ENCODE peak calls at places on chromosomes 1 and 21, in seven cellular contexts. One of them, this sample, is unnamed. For H3K27me3, the result is how much of the 10 kb centered on the place peaks cover.

GRCh38 chr1:153685578-153686340 is 7.3 kb downstream of the NPR1 start:
- DNase-seq in H1: no peak
- DNase-seq in neuronal stem cell: no peak
- DNase-seq in IMR-90: no peak
- DNase-seq in mesenchymal stem cell: no peak
- DNase-seq in H9: no peak
- DNase-seq in trophoblast cell: no peak
- DNase-seq in this sample: no peak

GRCh38 chr1:157994704-157995540 is 1.5 kb downstream of the KIRREL1 start:
- DNase-seq in H1: no peak
- DNase-seq in neuronal stem cell: no peak
- DNase-seq in IMR-90: peak
- DNase-seq in mesenchymal stem cell: peak
- DNase-seq in H9: no peak
- DNase-seq in trophoblast cell: no peak
- DNase-seq in this sample: no peak

GRCh38 chr1:214801191-214801590 is 198.2 kb downstream of the CENPF start:
- DNase-seq in H1: no peak
- DNase-seq in neuronal stem cell: no peak
- DNase-seq in IMR-90: peak
- DNase-seq in mesenchymal stem cell: no peak
- DNase-seq in H9: no peak
- DNase-seq in trophoblast cell: no peak
- DNase-seq in this sample: no peak

GRCh38 chr1:183230403-183230802 is 44.3 kb downstream of the LAMC2 start:
- DNase-seq in H1: no peak
- DNase-seq in neuronal stem cell: no peak
- DNase-seq in IMR-90: peak
- DNase-seq in mesenchymal stem cell: no peak
- DNase-seq in H9: no peak
- DNase-seq in trophoblast cell: peak
- DNase-seq in this sample: no peak

GRCh38 chr1:54160351-54160750 is 7.6 kb upstream of the CDCP2 start:
- DNase-seq in H1: no peak
- DNase-seq in neuronal stem cell: no peak
- DNase-seq in IMR-90: no peak
- DNase-seq in mesenchymal stem cell: peak
- DNase-seq in H9: peak
- DNase-seq in trophoblast cell: peak
- DNase-seq in this sample: peak

GRCh38 chr1:2822621-2823145 is 21.2 kb upstream of the TTC34 start:
- DNase-seq in H1: no peak
- DNase-seq in neuronal stem cell: no peak
- DNase-seq in IMR-90: no peak
- DNase-seq in mesenchymal stem cell: no peak
- DNase-seq in H9: no peak
- DNase-seq in trophoblast cell: no peak
- DNase-seq in this sample: no peak

GRCh38 chr1:184686540-184686939 is 68.1 kb downstream of the EDEM3 start:
- DNase-seq in H1: no peak
- DNase-seq in neuronal stem cell: no peak
- DNase-seq in IMR-90: peak
- DNase-seq in mesenchymal stem cell: peak
- DNase-seq in H9: no peak
- DNase-seq in trophoblast cell: no peak
- DNase-seq in this sample: no peak

GRCh38 chr1:167584581-167584980 is 31.0 kb upstream of the CREG1 start:
- DNase-seq in H1: no peak
- DNase-seq in neuronal stem cell: no peak
- DNase-seq in IMR-90: no peak
- DNase-seq in mesenchymal stem cell: no peak
- DNase-seq in H9: no peak
- DNase-seq in trophoblast cell: no peak
- DNase-seq in this sample: no peak

GRCh38 chr1:201153474-201154388 is 543 bp downstream of the TMEM9 start:
- DNase-seq in H1: no peak
- DNase-seq in neuronal stem cell: no peak
- DNase-seq in IMR-90: peak
- DNase-seq in mesenchymal stem cell: no peak
- DNase-seq in H9: no peak
- DNase-seq in trophoblast cell: peak
- DNase-seq in this sample: peak

GRCh38 chr1:240414237-240414636 is 197.7 kb downstream of the GREM2 start:
- DNase-seq in H1: no peak
- DNase-seq in neuronal stem cell: no peak
- DNase-seq in IMR-90: peak
- DNase-seq in mesenchymal stem cell: peak
- DNase-seq in H9: no peak
- DNase-seq in trophoblast cell: peak
- DNase-seq in this sample: no peak

GRCh38 chr1:157156058-157156541 is 17.9 kb upstream of the ETV3 start:
- DNase-seq in H1: peak
- DNase-seq in neuronal stem cell: peak
- DNase-seq in IMR-90: peak
- DNase-seq in mesenchymal stem cell: peak
- DNase-seq in H9: peak
- DNase-seq in trophoblast cell: peak
- DNase-seq in this sample: peak

GRCh38 chr1:214569357-214570004 is 18.1 kb upstream of the PTPN14 start:
- DNase-seq in H1: no peak
- DNase-seq in neuronal stem cell: no peak
- DNase-seq in IMR-90: peak
- DNase-seq in mesenchymal stem cell: peak
- DNase-seq in H9: no peak
- DNase-seq in trophoblast cell: no peak
- DNase-seq in this sample: no peak

GRCh38 chr1:179939941-179940340 is 14.7 kb upstream of the CEP350 start:
- DNase-seq in H1: no peak
- DNase-seq in neuronal stem cell: no peak
- DNase-seq in IMR-90: peak
- DNase-seq in mesenchymal stem cell: no peak
- DNase-seq in H9: no peak
- DNase-seq in trophoblast cell: no peak
- DNase-seq in this sample: no peak

GRCh38 chr1:7644906-7645750 is 126.0 kb upstream of the VAMP3 start:
- DNase-seq in H1: no peak
- DNase-seq in neuronal stem cell: no peak
- DNase-seq in IMR-90: peak
- DNase-seq in mesenchymal stem cell: no peak
- DNase-seq in H9: no peak
- DNase-seq in trophoblast cell: no peak
- DNase-seq in this sample: no peak
- H3K27me3 ChIP-seq in H1: under half
- H3K27me3 ChIP-seq in neuronal stem cell: under half
- H3K27me3 ChIP-seq in IMR-90: under half
- H3K27me3 ChIP-seq in mesenchymal stem cell: half or more
- H3K27me3 ChIP-seq in H9: under half
- H3K27me3 ChIP-seq in trophoblast cell: under half
- H3K27me3 ChIP-seq in this sample: under half

GRCh38 chr1:43277116-43277876 is 7.5 kb downstream of the TMEM125 start:
- DNase-seq in H1: no peak
- DNase-seq in neuronal stem cell: no peak
- DNase-seq in IMR-90: no peak
- DNase-seq in mesenchymal stem cell: no peak
- DNase-seq in H9: peak
- DNase-seq in trophoblast cell: no peak
- DNase-seq in this sample: no peak
- H3K4ac ChIP-seq in H1: no peak
- H3K4ac ChIP-seq in neuronal stem cell: no peak
- H3K4ac ChIP-seq in IMR-90: no peak
- H3K4ac ChIP-seq in mesenchymal stem cell: no peak
- H3K4ac ChIP-seq in H9: no peak
- H3K4ac ChIP-seq in trophoblast cell: no peak
- H3K4ac ChIP-seq in this sample: no peak

DNA sequence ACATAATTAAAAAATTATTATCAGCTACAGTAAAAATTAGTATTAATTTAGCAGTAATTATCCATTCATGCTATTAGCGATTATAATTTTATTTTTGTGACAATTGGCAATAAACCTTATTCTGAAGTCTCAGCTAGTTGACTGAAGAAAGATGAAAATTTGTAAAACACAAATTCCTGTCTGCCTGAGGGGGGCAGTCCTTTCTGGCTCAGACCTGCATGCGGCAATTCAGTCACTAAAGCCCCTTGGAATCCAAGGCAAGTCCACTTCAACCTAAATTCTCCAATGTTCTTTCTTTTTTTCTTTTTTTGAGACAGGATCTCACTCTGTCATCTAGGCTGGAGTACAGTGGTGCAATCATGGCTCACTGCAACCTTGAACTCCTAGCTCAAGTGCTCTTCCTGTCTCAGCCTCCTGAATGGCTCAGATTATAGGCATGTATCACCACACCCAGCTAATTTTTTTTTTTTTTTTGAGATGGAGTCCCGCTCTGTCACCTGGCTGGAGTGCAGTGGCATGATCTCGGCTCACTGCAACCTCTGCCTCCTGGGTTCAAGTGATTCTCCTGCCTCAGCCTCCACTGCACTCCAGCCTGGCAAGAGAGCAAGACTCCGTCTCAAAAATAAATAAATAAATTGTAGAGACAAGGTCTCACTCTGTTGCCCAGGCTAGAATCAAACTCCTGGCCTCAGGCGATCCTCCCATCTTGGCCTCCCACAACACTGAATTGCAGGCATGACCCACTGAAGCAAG is 24.1 kb upstream of the ITPKB start:
- DNase-seq in H1: no peak
- DNase-seq in neuronal stem cell: no peak
- DNase-seq in IMR-90: no peak
- DNase-seq in mesenchymal stem cell: peak
- DNase-seq in H9: no peak
- DNase-seq in trophoblast cell: peak
- DNase-seq in this sample: peak
- H2AK5ac ChIP-seq in H1: no peak
- H2AK5ac ChIP-seq in neuronal stem cell: no peak
- H2AK5ac ChIP-seq in IMR-90: no peak
- H2AK5ac ChIP-seq in mesenchymal stem cell: no peak
- H2AK5ac ChIP-seq in H9: no peak
- H2AK5ac ChIP-seq in trophoblast cell: no peak
- H2AK5ac ChIP-seq in this sample: no peak

GRCh38 chr21:45478816-45479669 is 63.2 kb downstream of the SLC19A1 start:
- DNase-seq in H1: no peak
- DNase-seq in neuronal stem cell: no peak
- DNase-seq in IMR-90: no peak
- DNase-seq in mesenchymal stem cell: no peak
- DNase-seq in H9: no peak
- DNase-seq in trophoblast cell: no peak
- DNase-seq in this sample: no peak

GRCh38 chr21:45476582-45476981 is 65.7 kb downstream of the SLC19A1 start:
- DNase-seq in H1: no peak
- DNase-seq in neuronal stem cell: no peak
- DNase-seq in IMR-90: no peak
- DNase-seq in mesenchymal stem cell: no peak
- DNase-seq in H9: no peak
- DNase-seq in trophoblast cell: no peak
- DNase-seq in this sample: no peak

GRCh38 chr21:45477176-45478114 is 64.8 kb downstream of the SLC19A1 start:
- DNase-seq in H1: no peak
- DNase-seq in neuronal stem cell: no peak
- DNase-seq in IMR-90: no peak
- DNase-seq in mesenchymal stem cell: no peak
- DNase-seq in H9: no peak
- DNase-seq in trophoblast cell: no peak
- DNase-seq in this sample: no peak

GRCh38 chr21:45479691-45480675 is 62.3 kb downstream of the SLC19A1 start:
- DNase-seq in H1: no peak
- DNase-seq in neuronal stem cell: no peak
- DNase-seq in IMR-90: no peak
- DNase-seq in mesenchymal stem cell: no peak
- DNase-seq in H9: no peak
- DNase-seq in trophoblast cell: no peak
- DNase-seq in this sample: no peak

GRCh38 chr21:45478115-45478801 is 64.0 kb downstream of the SLC19A1 start:
- DNase-seq in H1: peak
- DNase-seq in neuronal stem cell: peak
- DNase-seq in IMR-90: peak
- DNase-seq in mesenchymal stem cell: peak
- DNase-seq in H9: peak
- DNase-seq in trophoblast cell: peak
- DNase-seq in this sample: peak
- H3K27me3 ChIP-seq in H1: under half
- H3K27me3 ChIP-seq in neuronal stem cell: under half
- H3K27me3 ChIP-seq in IMR-90: under half
- H3K27me3 ChIP-seq in mesenchymal stem cell: under half
- H3K27me3 ChIP-seq in H9: under half
- H3K27me3 ChIP-seq in trophoblast cell: under half
- H3K27me3 ChIP-seq in this sample: under half

GRCh38 chr1:6507037-6507428 is 15.6 kb upstream of the PLEKHG5 start:
- DNase-seq in H1: no peak
- DNase-seq in neuronal stem cell: no peak
- DNase-seq in IMR-90: no peak
- DNase-seq in mesenchymal stem cell: no peak
- DNase-seq in H9: no peak
- DNase-seq in trophoblast cell: no peak
- DNase-seq in this sample: no peak

GRCh38 chr1:6508876-6509602 is 17.6 kb upstream of the PLEKHG5 start:
- DNase-seq in H1: no peak
- DNase-seq in neuronal stem cell: no peak
- DNase-seq in IMR-90: no peak
- DNase-seq in mesenchymal stem cell: no peak
- DNase-seq in H9: no peak
- DNase-seq in trophoblast cell: no peak
- DNase-seq in this sample: no peak

GRCh38 chr1:6508154-6508875 is 16.8 kb upstream of the PLEKHG5 start:
- DNase-seq in H1: no peak
- DNase-seq in neuronal stem cell: no peak
- DNase-seq in IMR-90: no peak
- DNase-seq in mesenchymal stem cell: no peak
- DNase-seq in H9: no peak
- DNase-seq in trophoblast cell: no peak
- DNase-seq in this sample: no peak

GRCh38 chr1:6506210-6507036 is 15.0 kb upstream of the PLEKHG5 start:
- DNase-seq in H1: no peak
- DNase-seq in neuronal stem cell: no peak
- DNase-seq in IMR-90: no peak
- DNase-seq in mesenchymal stem cell: no peak
- DNase-seq in H9: no peak
- DNase-seq in trophoblast cell: no peak
- DNase-seq in this sample: no peak

GRCh38 chr1:6507461-6507911 is 16.0 kb upstream of the PLEKHG5 start:
- DNase-seq in H1: no peak
- DNase-seq in neuronal stem cell: no peak
- DNase-seq in IMR-90: no peak
- DNase-seq in mesenchymal stem cell: no peak
- DNase-seq in H9: no peak
- DNase-seq in trophoblast cell: no peak
- DNase-seq in this sample: no peak
- H3K4ac ChIP-seq in H1: no peak
- H3K4ac ChIP-seq in neuronal stem cell: no peak
- H3K4ac ChIP-seq in IMR-90: no peak
- H3K4ac ChIP-seq in mesenchymal stem cell: no peak
- H3K4ac ChIP-seq in H9: no peak
- H3K4ac ChIP-seq in trophoblast cell: no peak
- H3K4ac ChIP-seq in this sample: no peak

DNA sequence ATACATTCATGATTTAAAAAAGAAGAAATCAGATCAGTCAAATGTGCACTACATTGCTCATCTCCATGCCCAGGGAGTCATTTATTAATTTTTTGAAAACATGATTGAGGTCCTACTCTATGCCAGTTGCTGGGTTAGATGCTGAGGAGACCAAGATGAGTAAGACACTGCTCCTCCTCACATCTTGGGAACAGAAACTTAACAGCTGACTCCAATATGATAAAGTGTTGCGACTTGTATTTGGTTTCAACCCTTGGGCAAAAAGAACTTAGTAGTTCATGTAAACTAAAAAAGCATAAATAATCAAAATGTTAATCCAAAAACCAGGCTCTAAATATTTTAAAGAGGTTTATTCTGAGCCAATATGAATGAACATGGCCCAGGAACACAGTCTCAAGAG is 56.9 kb downstream of the OPTC start:
- DNase-seq in H1: no peak
- DNase-seq in neuronal stem cell: no peak
- DNase-seq in IMR-90: no peak
- DNase-seq in mesenchymal stem cell: no peak
- DNase-seq in H9: no peak
- DNase-seq in trophoblast cell: no peak
- DNase-seq in this sample: no peak
- H2AK5ac ChIP-seq in H1: no peak
- H2AK5ac ChIP-seq in neuronal stem cell: no peak
- H2AK5ac ChIP-seq in IMR-90: peak
- H2AK5ac ChIP-seq in mesenchymal stem cell: no peak
- H2AK5ac ChIP-seq in H9: no peak
- H2AK5ac ChIP-seq in trophoblast cell: no peak
- H2AK5ac ChIP-seq in this sample: no peak